ENCODE peak calls at places on chromosome 6, in seven cellular contexts. S is HCT116, J is pancreas, V is HepG2, P is A549, K is heart right ventricle, R is K562. D is an unnamed sample. For H3K9me3, the result is how much of the 10 kb centered on the place peaks cover.

GRCh38 chr6:156197513-156197912 is 579.7 kb upstream of the ARID1B start:
- ATAC-seq in R (no peak), V (no peak), P (no peak), S (no peak), J (peak), K (no peak), D (no peak)

GRCh38 chr6:117449549-117450439 is 24.1 kb upstream of the ROS1 start:
- ATAC-seq in R (peak), P (peak), V (peak), K (no peak), J (peak), S (peak), D (no peak)

GRCh38 chr6:89034586-89035251 is 45.8 kb upstream of the PNRC1 start:
- ATAC-seq in R (no peak), P (peak), K (peak), V (peak), S (no peak), J (peak), D (peak)

GRCh38 chr6:67896476-67896875 is 738.6 kb upstream of the ADGRB3 start:
- ATAC-seq in K (no peak), J (no peak), V (no peak), S (no peak), R (peak), P (no peak), D (no peak)

GRCh38 chr6:71351190-71351589 is 62.6 kb downstream of the OGFRL1 start:
- ATAC-seq in J (peak), V (no peak), R (no peak), S (no peak), K (no peak), P (no peak), D (no peak)

GRCh38 chr6:157368359-157369049 is 12.5 kb upstream of the ZDHHC14 start:
- ATAC-seq in J (no peak), R (no peak), K (no peak), P (no peak), V (no peak), S (no peak), D (no peak)

GRCh38 chr6:33313105-33313708 is 671 bp downstream of the TAPBP start:
- ATAC-seq in K (peak), S (peak), R (peak), J (peak), V (peak), P (peak), D (no peak)

GRCh38 chr6:133778414-133778813 is 110.5 kb upstream of the TCF21 start:
- ATAC-seq in K (peak), J (peak), S (no peak), P (no peak), R (no peak), V (no peak), D (peak)

GRCh38 chr6:167977717-167978467 is 19.6 kb upstream of the KIF25 start:
- ATAC-seq in S (no peak), J (no peak), K (no peak), P (no peak), V (no peak), R (no peak), D (no peak)

DNA sequence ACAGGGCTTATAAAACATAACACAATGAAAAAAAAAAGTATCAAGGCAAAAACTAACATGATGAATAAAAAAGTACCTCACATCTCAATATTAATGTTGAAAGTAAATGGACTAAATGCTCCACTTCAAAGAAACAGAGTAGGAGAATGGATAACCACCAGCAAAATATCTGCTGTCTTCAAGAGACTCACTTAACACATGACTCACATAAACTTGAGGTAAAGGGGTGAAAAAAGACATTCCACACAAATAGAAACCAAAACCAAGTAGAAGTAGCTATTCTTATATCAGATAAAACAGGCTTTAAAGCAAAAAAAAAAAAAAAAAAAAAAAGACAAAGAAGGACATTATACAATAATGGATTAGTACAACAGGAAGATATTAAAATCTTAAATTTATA is 86.9 kb downstream of the TBC1D32 start:
- ATAC-seq in P (no peak), K (no peak), S (no peak), R (no peak), V (no peak), J (no peak), D (no peak)
- H3K9me3 ChIP-seq in P (under half), K (under half), S (under half), R (under half), V (under half), J (under half), D (under half)

GRCh38 chr6:13014551-13015378 is 298.2 kb downstream of the PHACTR1 start:
- ATAC-seq in J (peak), P (peak), K (peak), V (peak), R (no peak), S (no peak), D (no peak)

GRCh38 chr6:13012271-13012670 is 295.7 kb downstream of the PHACTR1 start:
- ATAC-seq in J (peak), K (no peak), V (no peak), P (no peak), S (no peak), R (no peak), D (no peak)

GRCh38 chr6:13012977-13013680 is 296.6 kb downstream of the PHACTR1 start:
- ATAC-seq in S (no peak), P (no peak), J (peak), V (no peak), R (no peak), K (peak), D (no peak)

GRCh38 chr6:13015379-13015681 is 298.8 kb downstream of the PHACTR1 start:
- ATAC-seq in V (no peak), K (no peak), J (no peak), S (no peak), P (no peak), R (no peak), D (no peak)

GRCh38 chr6:13013681-13014550 is 297.3 kb downstream of the PHACTR1 start:
- ATAC-seq in J (peak), V (no peak), R (no peak), S (no peak), K (peak), P (peak), D (no peak)
- H3K4me3 ChIP-seq in J (peak), V (no peak), R (no peak), S (no peak), K (peak), P (peak), D (peak)

GRCh38 chr6:370555-370954 is 21.0 kb upstream of the IRF4 start:
- ATAC-seq in V (no peak), P (no peak), K (no peak), S (no peak), J (no peak), R (no peak), D (no peak)
- H3K9me3 ChIP-seq in V (under half), P (under half), K (under half), S (under half), J (under half), R (under half), D (under half)

GRCh38 chr6:142446576-142446975 is 144.8 kb downstream of the ADGRG6 start:
- ATAC-seq in P (no peak), J (no peak), R (no peak), K (no peak), V (no peak), S (no peak), D (no peak)

GRCh38 chr6:142444388-142444787 is 142.6 kb downstream of the ADGRG6 start:
- ATAC-seq in R (no peak), P (no peak), S (no peak), J (no peak), K (no peak), V (no peak), D (no peak)

GRCh38 chr6:142441716-142442115 is 139.9 kb downstream of the ADGRG6 start:
- ATAC-seq in P (no peak), R (no peak), K (no peak), V (no peak), S (no peak), J (no peak), D (no peak)

GRCh38 chr6:142443102-142443501 is 141.3 kb downstream of the ADGRG6 start:
- ATAC-seq in V (no peak), J (no peak), P (no peak), S (no peak), R (no peak), K (no peak), D (no peak)

DNA sequence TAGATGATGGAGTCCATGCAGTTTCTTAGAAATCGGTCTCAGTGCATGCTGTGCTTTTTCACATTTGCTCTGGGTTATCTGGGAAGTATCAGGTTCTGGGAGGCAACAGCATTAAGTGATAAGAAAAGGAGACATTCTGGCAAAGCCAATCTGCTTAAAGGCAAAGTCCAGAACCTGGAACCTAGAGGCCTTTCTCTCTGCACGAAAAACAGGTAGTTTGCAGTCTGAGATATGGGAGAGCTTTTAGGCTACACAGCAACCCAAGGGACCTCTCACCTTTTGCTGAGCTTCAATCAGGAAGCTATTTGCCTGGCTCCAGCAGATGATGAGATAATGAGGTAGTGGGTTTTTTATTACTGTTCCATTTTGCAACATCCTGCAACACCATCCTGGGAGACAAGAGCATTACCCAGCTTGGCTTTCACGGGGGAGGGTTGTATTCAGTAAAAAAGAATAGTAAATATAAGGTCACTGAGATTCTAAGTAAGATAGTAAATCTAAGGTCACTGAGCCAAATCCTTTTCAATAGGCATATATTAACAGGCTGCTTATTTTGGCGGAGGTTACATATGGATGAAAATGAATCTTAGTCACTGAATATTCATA is 143.1 kb downstream of the ADGRG6 start:
- ATAC-seq in V (no peak), J (no peak), P (no peak), S (no peak), K (no peak), R (no peak), D (no peak)
- H3K4me3 ChIP-seq in V (no peak), J (no peak), P (no peak), S (no peak), K (no peak), R (no peak), D (no peak)